ENCODE peak calls at places on chromosomes 2 and 18, in seven cellular contexts. F is thoracic aorta, E is fibroblast of lung, U is A549, Z is neural progenitor cell, B is tibial artery, R is RWPE1. L is an unnamed sample.
A peak's percentile ranks its signal among the peaks of the same experiment; 100 is the strongest.

GRCh38 chr18:23784811-23785245 is 95.6 kb downstream of the LAMA3 start:
- DNase-seq in F (no peak), E (peak; percentile 92), U (no peak), Z (no peak), B (no peak), R (peak; percentile 14), L (no peak)

GRCh38 chr18:69936191-69936558 is 11.5 kb downstream of the CD226 start:
- DNase-seq in F (no peak), E (no peak), U (no peak), Z (no peak), B (no peak), R (no peak), L (peak; percentile 60)

GRCh38 chr2:28469947-28470585 is 25.8 kb upstream of the PLB1 start:
- DNase-seq in F (no peak), E (no peak), U (no peak), Z (no peak), B (no peak), R (no peak), L (no peak)

GRCh38 chr18:1408331-1408835 is 503.7 kb downstream of the ADCYAP1 start:
- DNase-seq in F (no peak), E (no peak), U (no peak), Z (no peak), B (no peak), R (no peak), L (no peak)

GRCh38 chr2:235723371-235723770 is 229.5 kb downstream of the AGAP1 start:
- DNase-seq in F (no peak), E (no peak), U (no peak), Z (no peak), B (peak; percentile 59), R (no peak), L (no peak)

GRCh38 chr18:23810396-23810795 is 121.1 kb downstream of the LAMA3 start:
- DNase-seq in F (no peak), E (no peak), U (no peak), Z (no peak), B (no peak), R (no peak), L (no peak)

GRCh38 chr2:72096181-72096580 is 51.5 kb downstream of the CYP26B1 start:
- DNase-seq in F (no peak), E (no peak), U (no peak), Z (no peak), B (no peak), R (no peak), L (no peak)

GRCh38 chr2:159921752-159922404 is 123.9 kb upstream of the CD302 start:
- DNase-seq in F (no peak), E (peak; percentile 54), U (peak; percentile 62), Z (peak; percentile 91), B (peak; percentile 80), R (no peak), L (peak; percentile 85)

DNA sequence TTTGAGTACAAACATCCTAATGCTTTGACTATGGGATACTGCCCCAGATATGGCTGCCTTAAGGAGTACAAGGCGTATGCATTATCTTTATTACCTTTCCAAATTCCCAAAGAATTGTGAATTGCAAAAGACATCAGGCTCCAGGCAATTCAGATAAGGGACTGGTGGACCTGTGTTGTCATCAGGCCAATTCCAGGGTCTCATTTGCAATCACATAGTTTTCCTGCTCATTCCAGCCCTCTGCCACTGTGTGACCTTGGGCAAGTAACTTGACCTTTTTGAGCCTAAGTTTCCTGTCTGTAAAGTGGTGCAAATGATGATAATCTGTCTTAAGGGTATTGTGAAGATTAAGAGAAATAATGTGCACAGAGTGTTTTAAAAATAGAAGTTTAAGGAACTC is 137.6 kb downstream of the FMNL2 start:
- DNase-seq in F (no peak), E (no peak), U (no peak), Z (no peak), B (no peak), R (no peak), L (no peak)
- H3K27ac ChIP-seq in F (no peak overlapping the region), E (no peak overlapping the region), U (peak overlapping the region; percentile 69), Z (no peak overlapping the region), B (no peak overlapping the region), R (no peak overlapping the region), L (peak overlapping the region; percentile 50)

GRCh38 chr18:13216092-13216582 is 2.4 kb upstream of the LDLRAD4 start:
- DNase-seq in F (no peak), E (peak; percentile 73), U (peak; percentile 71), Z (peak; percentile 75), B (peak; percentile 87), R (peak; percentile 31), L (peak; percentile 78)
- TF ChIP-seq CTCF in F (peak; percentile 75), E (peak; percentile 63), U (peak; percentile 57), Z (peak; percentile 62), B (peak; percentile 82), R (peak; percentile 76), L (peak; percentile 84)

GRCh38 chr2:238267884-238268680 is 20.3 kb downstream of the PER2 start:
- DNase-seq in F (no peak), E (no peak), U (no peak), Z (no peak), B (no peak), R (no peak), L (no peak)

GRCh38 chr2:238269741-238270140 is 18.7 kb downstream of the PER2 start:
- DNase-seq in F (no peak), E (no peak), U (no peak), Z (no peak), B (no peak), R (no peak), L (no peak)

GRCh38 chr2:238264072-238264460 is 24.2 kb upstream of the HES6 start:
- DNase-seq in F (no peak), E (no peak), U (no peak), Z (no peak), B (no peak), R (no peak), L (no peak)

GRCh38 chr2:238265605-238266004 is 22.8 kb downstream of the PER2 start:
- DNase-seq in F (no peak), E (no peak), U (no peak), Z (no peak), B (no peak), R (no peak), L (no peak)

GRCh38 chr2:238267341-238267710 is 21.1 kb downstream of the PER2 start:
- DNase-seq in F (no peak), E (peak; percentile 24), U (no peak), Z (no peak), B (no peak), R (peak; percentile 79), L (no peak)
- H3K27ac ChIP-seq in F (no peak overlapping the region), E (no peak overlapping the region), U (peak overlapping the region; percentile 25), Z (no peak overlapping the region), B (no peak overlapping the region), R (peak overlapping the region; percentile 81), L (no peak overlapping the region)

GRCh38 chr2:206127656-206128055 is 31.6 kb downstream of the NDUFS1 start:
- DNase-seq in F (no peak), E (no peak), U (peak; percentile 49), Z (peak; percentile 3), B (no peak), R (no peak), L (no peak)
- TF ChIP-seq CTCF in F (no peak), E (no peak), U (peak; percentile 21), Z (peak; percentile 12), B (no peak), R (no peak), L (no peak)